ENCODE peak calls at places on chromosomes 5 and 9, in seven cellular contexts. P is ascending aorta, S is psoas muscle, R is GM23248, B is A549, Z is kidney, L is tibial artery. G is an unnamed sample.
A peak's percentile ranks its signal among the peaks of the same experiment; 100 is the strongest.

GRCh38 chr9:78312125-78312524 is 15.2 kb downstream of the PSAT1 start:
- DNase-seq in P (no peak), Z (no peak), R (no peak), B (no peak), L (no peak), S (no peak), G (no peak)

GRCh38 chr9:72127753-72128152 is 21.5 kb upstream of the GDA start:
- DNase-seq in S (no peak), L (no peak), R (no peak), P (no peak), Z (no peak), B (no peak), G (no peak)

GRCh38 chr5:51488803-51489642 is 105.8 kb downstream of the ISL1 start:
- DNase-seq in S (no peak), L (no peak), P (no peak), Z (no peak), B (no peak), R (no peak), G (no peak)

GRCh38 chr5:56357426-56357825 is 124.3 kb upstream of the ANKRD55 start:
- DNase-seq in L (no peak), B (no peak), P (no peak), S (no peak), R (no peak), Z (no peak), G (no peak)

GRCh38 chr9:106769331-106769730 is 93.6 kb upstream of the ZNF462 start:
- DNase-seq in B (no peak), S (no peak), L (no peak), P (no peak), Z (no peak), R (no peak), G (no peak)

GRCh38 chr9:135376511-135377173 is 102.9 kb upstream of the PPP1R26 start:
- DNase-seq in R (no peak), P (no peak), L (no peak), S (no peak), Z (no peak), B (no peak), G (no peak)

GRCh38 chr5:169302491-169303118 is 1.7 kb upstream of the SLIT3 start:
- DNase-seq in R (peak; percentile 85), L (peak; percentile 80), Z (peak; percentile 83), P (peak; percentile 41), B (peak; percentile 88), S (peak; percentile 67), G (peak; percentile 96)

GRCh38 chr9:128159073-128159783 is 837 bp upstream of the BBLN start:
- DNase-seq in L (no peak), S (no peak), R (peak; percentile 12), Z (peak; percentile 71), P (no peak), B (no peak), G (no peak)

GRCh38 chr9:93826209-93826608 is 128.9 kb downstream of the BARX1 start:
- DNase-seq in L (no peak), Z (no peak), R (no peak), B (peak; percentile 31), S (no peak), P (no peak), G (no peak)

GRCh38 chr5:171152382-171152781 is 156.7 kb upstream of the TLX3 start:
- DNase-seq in P (no peak), L (no peak), S (no peak), R (peak; percentile 37), B (peak; percentile 51), Z (no peak), G (peak; percentile 37)

GRCh38 chr9:136978073-136978864 is 965 bp downstream of the PTGDS start:
- DNase-seq in L (peak; percentile 77), Z (peak; percentile 94), B (peak; percentile 89), P (no peak), S (peak; percentile 74), R (peak; percentile 77), G (peak; percentile 79)

GRCh38 chr9:91360551-91361293 is 996 bp downstream of the AUH start:
- DNase-seq in P (no peak), L (no peak), R (peak; percentile 29), S (no peak), Z (no peak), B (no peak), G (peak; percentile 19)

GRCh38 chr5:129460121-129460950 is at the start of gene ADAMTS19:
- DNase-seq in R (peak; percentile 46), L (no peak), B (peak; percentile 14), Z (peak; percentile 59), P (no peak), S (no peak), G (peak; percentile 82)

GRCh38 chr5:124052201-124052600 is 540.2 kb downstream of the CSNK1G3 start:
- DNase-seq in Z (no peak), B (no peak), R (no peak), S (no peak), L (no peak), P (no peak), G (no peak)

GRCh38 chr5:95591490-95591901 is 28.4 kb upstream of the GPR150 start:
- DNase-seq in R (peak; percentile 90), L (no peak), S (no peak), B (peak; percentile 9), Z (no peak), P (no peak), G (peak; percentile 68)

GRCh38 chr9:128632066-128632465 is 24.6 kb downstream of the DYNC2I2 start:
- DNase-seq in L (no peak), R (no peak), B (no peak), S (no peak), Z (no peak), P (no peak), G (no peak)

DNA sequence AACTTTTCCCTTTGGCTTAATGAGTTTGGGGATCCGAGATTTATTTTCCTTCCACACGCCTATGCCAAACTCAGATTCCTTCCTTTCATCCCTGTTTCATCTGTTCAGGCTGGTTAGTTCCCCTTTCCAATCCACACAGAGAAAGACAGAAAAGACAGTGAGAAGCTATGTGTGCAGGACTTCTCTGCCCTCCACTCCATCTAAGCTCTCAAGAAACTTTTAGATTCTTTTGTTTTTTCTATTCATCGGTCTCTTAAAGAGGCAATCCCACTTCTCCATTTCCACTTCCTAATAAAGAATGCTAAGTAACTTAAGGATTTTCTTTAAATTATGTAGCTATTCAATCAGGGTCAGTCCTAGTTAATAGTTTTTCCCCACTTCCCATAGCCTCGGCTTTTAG is 11.2 kb downstream of the ITGA1 start:
- DNase-seq in S (no peak), Z (no peak), R (no peak), P (no peak), L (no peak), B (no peak), G (no peak)
- H3K4me1 ChIP-seq in S (peaks cover 29% of the 10 kb centered on the region), Z (peaks cover 16% of the 10 kb centered on the region), R (peaks cover 23% of the 10 kb centered on the region), P (peaks cover 55% of the 10 kb centered on the region), L (no peaks in the 10 kb centered on the region), B (peaks cover 35% of the 10 kb centered on the region), G (peaks cover 64% of the 10 kb centered on the region)

GRCh38 chr5:68533571-68534051 is 318.1 kb downstream of the PIK3R1 start:
- DNase-seq in Z (no peak), B (no peak), S (no peak), L (no peak), R (no peak), P (no peak), G (no peak)
- H3K4me1 ChIP-seq in Z (peaks cover 13% of the 10 kb centered on the region), B (peaks cover 7% of the 10 kb centered on the region), S (peaks cover 10% of the 10 kb centered on the region), L (no peaks in the 10 kb centered on the region), R (peaks cover 42% of the 10 kb centered on the region), P (peaks cover 9% of the 10 kb centered on the region), G (peaks cover 42% of the 10 kb centered on the region)

GRCh38 chr5:132662004-132662401 is 4.0 kb downstream of the IL13 start:
- DNase-seq in R (no peak), B (no peak), S (no peak), Z (no peak), P (no peak), L (no peak), G (no peak)

GRCh38 chr5:132664696-132665209 is 6.8 kb downstream of the IL13 start:
- DNase-seq in S (no peak), B (no peak), Z (no peak), P (no peak), L (no peak), R (no peak), G (no peak)

GRCh38 chr5:132662925-132663770 is 5.2 kb downstream of the IL13 start:
- DNase-seq in S (no peak), L (no peak), R (peak; percentile 24), B (peak; percentile 13), Z (no peak), P (no peak), G (peak; percentile 32)

GRCh38 chr5:132665681-132666080 is 7.7 kb downstream of the IL13 start:
- DNase-seq in S (no peak), R (no peak), Z (no peak), B (no peak), L (no peak), P (no peak), G (no peak)

DNA sequence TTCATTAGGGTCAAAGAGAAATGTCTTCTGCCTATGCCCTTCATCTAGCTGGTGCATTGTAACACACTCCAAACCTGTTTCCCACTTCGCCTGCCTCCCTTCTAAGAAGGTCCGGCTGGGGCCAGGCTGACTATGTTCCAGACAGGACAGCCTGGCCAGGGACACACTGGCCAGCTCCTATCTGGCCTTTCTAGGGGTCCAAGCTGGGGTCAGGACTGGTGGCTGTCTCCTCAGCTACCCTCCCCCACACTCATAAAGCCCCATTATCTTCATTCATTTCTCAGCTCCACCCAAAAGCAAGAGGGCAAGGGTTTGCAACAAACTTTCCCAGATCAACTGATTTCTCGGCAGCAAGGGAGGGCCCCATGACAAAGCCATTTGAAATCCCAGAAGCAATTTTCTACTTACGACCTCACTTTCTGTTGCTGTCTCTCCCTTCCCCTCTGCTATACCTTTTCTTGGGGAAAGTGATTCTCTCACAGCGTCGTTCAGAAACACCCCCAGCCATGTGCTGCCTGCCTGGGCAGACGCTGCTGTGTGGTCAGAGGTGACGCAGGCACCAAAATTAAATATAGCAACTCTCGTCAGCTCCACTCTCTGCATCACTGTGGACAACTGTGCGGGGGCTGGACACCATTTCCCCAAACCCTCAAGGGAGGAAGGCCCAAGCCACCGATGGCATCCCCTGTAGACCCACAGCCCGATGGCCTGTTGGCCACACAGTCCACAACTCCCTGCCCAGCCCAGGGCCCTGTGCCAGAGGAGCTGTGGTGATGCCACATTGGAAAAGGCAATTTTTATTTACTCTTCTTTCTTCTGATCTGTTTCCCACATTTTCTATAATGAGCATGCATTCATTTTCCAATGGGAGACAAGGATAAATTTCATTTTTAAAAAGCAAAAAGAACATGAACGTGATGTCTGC is 6.1 kb downstream of the IL13 start:
- DNase-seq in Z (no peak), P (no peak), R (no peak), L (no peak), B (no peak), S (no peak), G (no peak)
- H3K4me1 ChIP-seq in Z (no peaks in the 10 kb centered on the region), P (no peaks in the 10 kb centered on the region), R (no peaks in the 10 kb centered on the region), L (no peaks in the 10 kb centered on the region), B (no peaks in the 10 kb centered on the region), S (no peaks in the 10 kb centered on the region), G (peaks cover 21% of the 10 kb centered on the region)

GRCh38 chr9:1047605-1048235 is 2.4 kb upstream of the DMRT2 start:
- DNase-seq in R (peak; percentile 50), L (no peak), B (no peak), Z (no peak), S (peak; percentile 55), P (no peak), G (peak; percentile 3)

GRCh38 chr9:1046639-1047604 is 3.2 kb upstream of the DMRT2 start:
- DNase-seq in S (no peak), L (no peak), P (no peak), R (no peak), Z (no peak), B (no peak), G (no peak)

GRCh38 chr9:1050125-1050895 is at the start of gene DMRT2:
- DNase-seq in S (peak; percentile 95), R (peak; percentile 16), Z (peak; percentile 90), P (peak; percentile 37), B (peak; percentile 85), L (peak; percentile 81), G (peak; percentile 3)

GRCh38 chr9:1049641-1050040 is 516 bp upstream of the DMRT2 start:
- DNase-seq in S (no peak), R (no peak), B (no peak), Z (no peak), L (no peak), P (no peak), G (no peak)

GRCh38 chr9:1048853-1049252 is 1.3 kb upstream of the DMRT2 start:
- DNase-seq in S (no peak), Z (no peak), P (no peak), R (no peak), B (no peak), L (no peak), G (no peak)
- H3K4me1 ChIP-seq in S (peaks cover 3% of the 10 kb centered on the region), Z (peaks cover 16% of the 10 kb centered on the region), P (peaks cover 15% of the 10 kb centered on the region), R (no peaks in the 10 kb centered on the region), B (peaks cover 3% of the 10 kb centered on the region), L (no peaks in the 10 kb centered on the region), G (peaks cover 43% of the 10 kb centered on the region)

G was measured in adipocyte.